ENCODE peak calls at places on chromosomes 6 and 20, in ten cellular contexts. N is psoas muscle, P is fibroblast of lung, S is spleen, K is lower lobe of right lung, J is MM.1S, O is HFF-Myc, W is fibroblast of the aortic adventitia, H is foreskin fibroblast, M is heart left ventricle. B is an unnamed sample.

GRCh38 chr6:113635222-113635970 is 221.7 kb upstream of the MARCKS start:
- DNase-seq in N (no peak), P (no peak), S (no peak), K (no peak), J (no peak), O (no peak), W (no peak), H (no peak), M (no peak), B (no peak)

GRCh38 chr6:117548797-117549301 is 53.5 kb downstream of the GOPC start:
- DNase-seq in N (no peak), P (peak), S (no peak), K (no peak), J (peak), O (no peak), W (peak), H (no peak), M (no peak), B (peak)

GRCh38 chr6:11500008-11500407 is 37.5 kb upstream of the TMEM170B start:
- DNase-seq in N (no peak), P (peak), S (no peak), K (no peak), J (no peak), O (no peak), W (peak), H (no peak), M (no peak), B (no peak)

GRCh38 chr20:57056651-57057050 is 209.8 kb downstream of the BMP7 start:
- DNase-seq in N (no peak), P (peak), S (no peak), K (no peak), J (no peak), O (no peak), W (no peak), H (no peak), M (no peak), B (no peak)

GRCh38 chr6:140854363-140854762 is 1278.4 kb upstream of the GJE1 start:
- DNase-seq in N (no peak), P (no peak), S (no peak), K (no peak), J (no peak), O (no peak), W (peak), H (no peak), M (no peak), B (no peak)

GRCh38 chr6:87738673-87739225 is 36.7 kb upstream of the AKIRIN2 start:
- DNase-seq in N (no peak), P (no peak), S (no peak), K (no peak), J (no peak), O (no peak), W (no peak), H (no peak), M (no peak), B (no peak)

GRCh38 chr6:43127180-43127579 is 43.9 kb upstream of the SRF start:
- DNase-seq in N (no peak), P (no peak), S (no peak), K (no peak), J (no peak), O (no peak), W (no peak), H (no peak), M (no peak), B (no peak)

GRCh38 chr6:35512740-35513139 is at the start of gene TULP1:
- DNase-seq in N (peak), P (no peak), S (no peak), K (no peak), J (no peak), O (no peak), W (no peak), H (no peak), M (no peak), B (no peak)

GRCh38 chr20:57213291-57213690 is 53.1 kb downstream of the BMP7 start:
- DNase-seq in N (peak), P (no peak), S (no peak), K (no peak), J (no peak), O (no peak), W (no peak), H (no peak), M (no peak), B (no peak)

GRCh38 chr6:90559931-90560330 is 26.9 kb downstream of the MAP3K7 start:
- DNase-seq in N (no peak), P (no peak), S (no peak), K (no peak), J (no peak), O (no peak), W (no peak), H (no peak), M (no peak), B (no peak)

DNA sequence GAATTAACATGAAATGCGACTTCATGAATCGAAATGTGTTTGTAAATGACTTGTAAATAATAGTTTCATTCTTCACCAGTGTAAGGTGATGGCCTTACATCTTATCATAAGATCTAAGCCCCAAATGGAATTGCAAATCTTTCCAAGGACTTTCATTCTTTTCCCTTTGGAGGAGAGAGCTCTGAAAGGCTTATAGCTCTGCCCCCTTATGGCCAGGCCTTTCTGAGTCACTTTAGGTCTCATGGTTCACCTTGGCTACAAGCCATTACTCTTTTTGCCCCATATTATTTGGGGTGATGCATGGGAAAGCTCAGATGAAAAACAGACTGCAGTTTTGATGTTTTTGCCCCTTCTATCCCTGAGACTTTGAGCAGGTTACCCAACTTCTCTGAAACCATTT is 209.1 kb upstream of the BMP2 start:
- DNase-seq in N (no peak), P (no peak), S (no peak), K (no peak), J (no peak), O (no peak), W (no peak), H (no peak), M (no peak), B (no peak)
- TF ChIP-seq CTCF in N (no peak), P (peak), S (no peak), K (no peak), J (no peak), O (peak), W (peak), H (no peak), M (no peak), B (peak)

DNA sequence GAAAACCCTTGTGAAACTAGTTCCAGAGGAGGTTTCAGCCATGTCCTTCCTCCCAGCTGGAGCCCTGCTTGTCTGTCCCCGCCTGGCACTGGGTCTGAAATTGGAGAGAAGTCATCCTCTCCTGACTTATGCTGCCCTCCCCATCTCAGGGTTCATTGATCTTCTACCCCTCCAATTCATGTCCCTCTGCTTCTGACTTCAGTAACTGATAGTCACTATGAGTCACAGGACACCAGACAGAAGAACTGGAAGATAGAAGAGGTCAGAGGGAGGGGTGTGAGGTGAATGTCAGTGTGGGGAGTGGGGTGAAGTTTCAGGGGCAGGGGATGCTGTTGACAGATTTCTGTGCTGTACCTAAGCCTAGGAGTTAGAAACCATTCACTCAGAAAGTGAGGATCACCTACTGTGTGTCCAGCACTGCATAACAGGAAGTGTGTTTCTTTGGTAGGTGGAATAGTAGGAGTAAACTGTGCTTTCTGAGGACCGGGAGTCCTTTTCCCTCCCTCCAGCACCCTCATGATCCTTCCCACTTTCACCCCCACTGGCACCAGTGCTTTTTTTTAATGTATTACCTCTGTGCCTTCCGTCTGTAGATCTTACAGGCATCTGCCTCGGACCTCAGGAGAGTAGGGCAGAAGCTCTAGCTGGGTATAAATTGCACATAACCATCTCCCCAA is 627 bp upstream of the RPP21 start:
- DNase-seq in N (no peak), P (no peak), S (no peak), K (no peak), J (no peak), O (no peak), W (no peak), H (no peak), M (no peak), B (no peak)
- H3K4me3 ChIP-seq in N (peak), P (no peak), S (peak), K (peak), J (peak), O (no peak), W (no peak), H (no peak), M (no peak), B (peak)

GRCh38 chr6:39870950-39871349 is 63.3 kb downstream of the MOCS1 start:
- DNase-seq in N (no peak), P (no peak), S (no peak), K (no peak), J (no peak), O (no peak), W (no peak), H (no peak), M (no peak), B (no peak)
- TF ChIP-seq CTCF in N (no peak), P (no peak), S (no peak), K (no peak), J (no peak), O (peak), W (peak), H (no peak), M (no peak), B (peak)

GRCh38 chr6:53666271-53666626 is 693 bp upstream of the KLHL31 start:
- DNase-seq in N (no peak), P (no peak), S (no peak), K (no peak), J (no peak), O (no peak), W (no peak), H (no peak), M (no peak), B (no peak)
- H3K4me3 ChIP-seq in N (peak), P (no peak), S (no peak), K (no peak), J (no peak), O (no peak), W (no peak), H (no peak), M (peak), B (no peak)

GRCh38 chr20:63931735-63932134 is 24.5 kb downstream of the UCKL1 start:
- DNase-seq in N (no peak), P (no peak), S (no peak), K (no peak), J (no peak), O (no peak), W (no peak), H (no peak), M (peak), B (no peak)

GRCh38 chr20:63935447-63935846 is 20.8 kb downstream of the UCKL1 start:
- DNase-seq in N (no peak), P (no peak), S (no peak), K (no peak), J (no peak), O (no peak), W (no peak), H (no peak), M (no peak), B (no peak)

GRCh38 chr20:63932606-63933160 is 23.5 kb downstream of the UCKL1 start:
- DNase-seq in N (no peak), P (no peak), S (no peak), K (no peak), J (no peak), O (no peak), W (no peak), H (no peak), M (peak), B (no peak)

GRCh38 chr20:63933646-63934045 is 22.6 kb downstream of the UCKL1 start:
- DNase-seq in N (no peak), P (no peak), S (no peak), K (no peak), J (no peak), O (no peak), W (no peak), H (no peak), M (peak), B (no peak)

DNA sequence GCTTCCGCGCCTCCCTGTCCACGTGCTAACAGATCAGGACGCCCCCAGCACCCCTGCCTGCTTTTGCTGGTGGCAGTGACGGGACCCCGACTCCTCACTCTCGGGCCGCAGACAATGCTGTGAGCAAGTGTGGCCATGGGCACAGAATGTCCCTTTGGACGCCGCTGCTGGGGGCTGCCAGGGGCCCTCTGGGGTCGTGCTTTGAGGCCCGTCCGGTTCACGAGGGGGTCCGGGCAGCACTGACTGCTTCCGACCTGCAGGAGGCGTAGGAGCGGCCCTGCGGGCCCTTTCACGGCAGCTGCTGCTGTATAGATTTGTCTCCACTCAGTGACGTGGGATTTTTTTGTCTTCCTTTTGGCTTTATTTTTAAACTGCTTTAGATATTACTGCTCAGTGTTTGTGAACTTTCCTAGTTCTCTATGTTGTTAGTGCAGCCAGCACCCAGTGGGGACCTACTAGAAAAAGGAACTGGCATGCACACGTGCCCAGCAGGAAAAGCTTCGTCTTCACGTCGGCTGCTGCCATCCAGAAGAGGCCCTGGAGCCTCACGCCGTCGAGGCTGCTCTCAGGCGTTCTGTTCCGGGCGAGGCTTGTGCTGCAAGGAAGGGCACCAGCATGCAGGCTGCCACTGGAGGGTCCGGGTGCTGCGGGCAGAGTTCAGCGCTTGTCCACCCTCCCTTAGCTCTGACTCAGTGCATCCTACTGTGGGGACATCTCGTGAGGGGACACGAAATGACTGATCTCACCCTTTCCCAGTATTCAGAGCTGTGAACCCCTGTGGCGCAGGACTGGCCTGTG is 21.7 kb downstream of the UCKL1 start:
- DNase-seq in N (no peak), P (no peak), S (peak), K (no peak), J (no peak), O (no peak), W (no peak), H (no peak), M (peak), B (no peak)
- TF ChIP-seq CTCF in N (no peak), P (peak), S (peak), K (peak), J (no peak), O (peak), W (peak), H (peak), M (no peak), B (peak)

GRCh38 chr6:38391206-38391908 is 248.4 kb downstream of the BTBD9 start:
- DNase-seq in N (no peak), P (peak), S (no peak), K (no peak), J (no peak), O (no peak), W (no peak), H (peak), M (no peak), B (peak)

GRCh38 chr6:38387994-38388393 is 251.7 kb downstream of the BTBD9 start:
- DNase-seq in N (no peak), P (peak), S (no peak), K (no peak), J (no peak), O (peak), W (peak), H (peak), M (no peak), B (no peak)

GRCh38 chr6:38389875-38390274 is 249.9 kb downstream of the BTBD9 start:
- DNase-seq in N (no peak), P (no peak), S (no peak), K (no peak), J (no peak), O (no peak), W (no peak), H (no peak), M (no peak), B (no peak)

GRCh38 chr6:38393986-38394385 is 245.7 kb downstream of the BTBD9 start:
- DNase-seq in N (no peak), P (no peak), S (no peak), K (no peak), J (no peak), O (no peak), W (no peak), H (no peak), M (no peak), B (no peak)

GRCh38 chr6:38391909-38392614 is 247.7 kb downstream of the BTBD9 start:
- DNase-seq in N (no peak), P (peak), S (no peak), K (no peak), J (no peak), O (no peak), W (peak), H (no peak), M (no peak), B (no peak)
- H3K4me3 ChIP-seq in N (no peak), P (no peak), S (no peak), K (no peak), J (no peak), O (no peak), W (no peak), H (no peak), M (no peak), B (no peak)

DNA sequence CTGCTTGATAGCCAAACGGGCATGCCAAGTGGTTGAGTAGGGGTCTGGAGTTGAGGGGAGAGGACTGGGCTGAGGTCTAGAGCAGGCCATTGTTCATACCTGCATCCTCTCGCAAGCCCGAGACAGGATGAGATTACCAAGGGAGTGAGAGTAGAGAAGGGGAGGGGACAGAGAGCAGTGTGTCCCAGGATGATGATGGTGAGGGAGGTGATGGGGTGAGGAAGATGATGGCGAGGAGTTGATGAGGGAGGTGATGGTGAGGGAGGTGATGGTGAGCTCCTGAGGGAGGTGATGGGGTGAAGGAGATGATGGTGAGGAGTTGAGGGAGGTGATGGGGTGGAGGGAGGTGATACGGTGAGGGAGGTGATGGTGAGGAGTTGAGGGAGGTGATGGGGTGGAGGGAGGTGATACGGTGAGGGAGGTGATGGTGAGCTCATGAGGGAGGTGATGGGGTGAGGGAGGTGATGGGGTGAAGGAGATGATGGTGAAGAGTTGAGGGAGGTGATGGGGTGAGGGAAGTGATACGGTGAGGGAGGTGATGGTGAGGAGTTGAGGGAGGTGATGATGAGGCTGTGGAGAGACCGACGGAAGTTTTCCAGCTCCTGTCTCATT is 6.4 kb downstream of the TMEM181 start:
- DNase-seq in N (no peak), P (no peak), S (no peak), K (no peak), J (no peak), O (no peak), W (no peak), H (no peak), M (no peak), B (no peak)
- TF ChIP-seq CTCF in N (no peak), P (no peak), S (no peak), K (no peak), J (no peak), O (no peak), W (no peak), H (no peak), M (no peak), B (no peak)

GRCh38 chr6:10144772-10145171 is 270.1 kb downstream of the TFAP2A start:
- DNase-seq in N (no peak), P (no peak), S (no peak), K (no peak), J (no peak), O (no peak), W (no peak), H (no peak), M (no peak), B (no peak)

GRCh38 chr6:10149603-10150002 is 265.3 kb downstream of the TFAP2A start:
- DNase-seq in N (no peak), P (no peak), S (no peak), K (no peak), J (no peak), O (no peak), W (no peak), H (no peak), M (no peak), B (no peak)

GRCh38 chr6:10141756-10142443 is 273.0 kb downstream of the TFAP2A start:
- DNase-seq in N (no peak), P (no peak), S (no peak), K (no peak), J (no peak), O (no peak), W (no peak), H (no peak), M (no peak), B (no peak)

GRCh38 chr6:10151144-10151915 is 263.5 kb downstream of the TFAP2A start:
- DNase-seq in N (no peak), P (peak), S (no peak), K (no peak), J (no peak), O (no peak), W (no peak), H (no peak), M (no peak), B (no peak)

DNA sequence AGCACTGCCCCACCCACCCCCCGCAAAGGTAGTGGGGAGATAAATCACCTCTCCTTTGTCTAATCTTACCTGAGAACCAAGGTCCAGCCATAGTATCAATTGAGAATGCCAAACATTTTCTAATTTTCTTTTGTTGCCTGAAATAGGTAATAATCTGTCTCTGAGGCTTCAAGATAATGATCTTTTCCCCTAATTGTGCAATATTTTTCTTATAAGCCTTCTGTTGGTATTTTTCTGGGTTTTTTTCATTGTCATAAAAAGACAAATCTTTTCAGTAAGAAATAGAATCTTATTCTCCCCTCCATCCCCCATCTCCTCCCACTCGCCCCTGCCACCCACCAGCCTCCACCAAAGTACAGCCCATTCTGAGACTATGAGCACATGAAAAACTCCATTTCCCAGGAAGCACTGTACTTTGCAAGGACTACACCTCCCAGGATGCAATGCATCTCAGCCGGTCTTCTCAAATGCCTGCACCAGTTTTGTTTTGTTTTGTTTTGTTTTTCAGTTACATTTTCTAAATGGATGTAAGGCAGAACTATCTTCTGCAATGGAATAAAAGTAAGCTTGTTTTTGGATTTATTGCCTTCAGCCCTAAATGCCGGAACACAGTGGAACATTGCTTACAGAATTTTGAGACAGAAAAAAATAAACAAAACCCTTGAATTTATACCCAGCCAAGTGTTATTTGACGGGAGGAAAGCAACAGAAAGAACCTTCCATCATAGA is 268.0 kb downstream of the TFAP2A start:
- DNase-seq in N (no peak), P (peak), S (no peak), K (no peak), J (peak), O (no peak), W (peak), H (peak), M (no peak), B (no peak)
- H3K4me3 ChIP-seq in N (peak), P (no peak), S (peak), K (peak), J (peak), O (peak), W (peak), H (peak), M (peak), B (peak)